ENCODE peak calls at places on chromosomes 6 and 20, in eight cellular contexts. M is NCI-H1105; K is NCI-H460; D is stimulated activated CD8-positive, alpha-beta memory T cell treated with anti-CD3 and anti-CD28 coated beads, Interleukin-2, amount 100 ng/mL, for 1 hour; S is left ventricle myocardium inferior; A is stimulated activated naive B cell treated with anti-CD40 and anti-IgM and Interleukin-4, amounts not matched to agents 10 μg/mL and 1 μg/mL and 100 μg/mL, for 72 hours; C is HT1080; B is astrocyte of the hippocampus. H is an unnamed sample.

GRCh38 chr6:153032255-153032882 is 29.9 kb upstream of the MTRF1L start:
- DNase-seq in M (peak), K (no peak), D (no peak), S (no peak), A (no peak), C (peak), B (peak), H (peak)

GRCh38 chr20:44625361-44625760 is 26.1 kb downstream of the ADA start:
- DNase-seq in M (no peak), K (no peak), D (no peak), S (no peak), A (no peak), C (no peak), B (no peak), H (no peak)

GRCh38 chr6:79455446-79455845 is 81.8 kb downstream of the LCA5 start:
- DNase-seq in M (no peak), K (no peak), D (no peak), S (no peak), A (no peak), C (no peak), B (no peak), H (no peak)

GRCh38 chr6:26196846-26197683 is 109.8 kb downstream of the HFE start:
- DNase-seq in M (peak), K (no peak), D (no peak), S (no peak), A (peak), C (peak), B (peak), H (peak)

GRCh38 chr20:52196845-52197244 is 5.3 kb upstream of the ZFP64 start:
- DNase-seq in M (no peak), K (no peak), D (no peak), S (no peak), A (no peak), C (no peak), B (no peak), H (no peak)

GRCh38 chr6:90497411-90497810 is 89.5 kb downstream of the MAP3K7 start:
- DNase-seq in M (no peak), K (no peak), D (no peak), S (no peak), A (no peak), C (no peak), B (no peak), H (no peak)

GRCh38 chr20:2297352-2297717 is 1.5 kb downstream of the TGM3 start:
- DNase-seq in M (no peak), K (no peak), D (no peak), S (no peak), A (no peak), C (no peak), B (peak), H (no peak)

GRCh38 chr6:80689700-80690099 is 583.2 kb downstream of the BCKDHB start:
- DNase-seq in M (no peak), K (no peak), D (no peak), S (no peak), A (no peak), C (no peak), B (peak), H (no peak)

GRCh38 chr6:36376742-36377141 is 10.7 kb downstream of the ETV7 start:
- DNase-seq in M (no peak), K (no peak), D (no peak), S (no peak), A (no peak), C (no peak), B (no peak), H (no peak)

GRCh38 chr6:4778086-4778485 is 1.9 kb downstream of the CDYL start:
- DNase-seq in M (no peak), K (no peak), D (no peak), S (no peak), A (no peak), C (peak), B (no peak), H (peak)

GRCh38 chr6:141326426-141326825 is 806.3 kb upstream of the GJE1 start:
- DNase-seq in M (no peak), K (peak), D (peak), S (no peak), A (peak), C (peak), B (peak), H (peak)

GRCh38 chr20:44384423-44385027 is 29.0 kb downstream of the HNF4A start:
- DNase-seq in M (peak), K (peak), D (peak), S (peak), A (peak), C (peak), B (peak), H (peak)

GRCh38 chr6:149026530-149026942 is 279.7 kb downstream of the UST start:
- DNase-seq in M (peak), K (no peak), D (no peak), S (no peak), A (no peak), C (peak), B (peak), H (peak)

GRCh38 chr6:5723905-5724691 is 282.6 kb downstream of the NRN1 start:
- DNase-seq in M (no peak), K (no peak), D (no peak), S (peak), A (peak), C (no peak), B (no peak), H (no peak)

GRCh38 chr6:10082385-10082784 is 332.5 kb downstream of the TFAP2A start:
- DNase-seq in M (no peak), K (no peak), D (no peak), S (no peak), A (no peak), C (peak), B (no peak), H (no peak)

GRCh38 chr6:100281471-100281878 is 183.2 kb downstream of the SIM1 start:
- DNase-seq in M (peak), K (no peak), D (no peak), S (no peak), A (no peak), C (no peak), B (peak), H (no peak)